ENCODE peak calls at places on chromosomes 3 and 15, in nine cellular contexts. O, V, W, E, C, J, K, X and F are unnamed samples.
A peak's percentile ranks its signal among the peaks of the same experiment; 100 is the strongest.

GRCh38 chr3:67377299-67377698 is 277.1 kb downstream of the SUCLG2 start:
- DNase-seq in X (no peak), V (peak; percentile 1), K (no peak), E (no peak), W (no peak), O (no peak), J (no peak), C (no peak), F (no peak)

GRCh38 chr3:64936570-64936969 is 248.8 kb upstream of the ADAMTS9 start:
- DNase-seq in O (no peak), E (no peak), V (no peak), C (no peak), J (no peak), X (no peak), W (no peak), K (no peak), F (no peak)

GRCh38 chr3:141894524-141895176 is 18.2 kb downstream of the ATP1B3 start:
- DNase-seq in J (no peak), V (no peak), X (peak; percentile 48), W (no peak), O (no peak), C (no peak), E (no peak), K (no peak), F (no peak)

GRCh38 chr15:100008258-100008657 is 275.0 kb upstream of the LYSMD4 start:
- DNase-seq in O (no peak), K (no peak), E (no peak), C (no peak), W (no peak), V (no peak), J (no peak), X (no peak), F (no peak)

GRCh38 chr3:52896613-52897012 is 735 bp downstream of the STIMATE start:
- DNase-seq in E (peak; percentile 34), K (no peak), W (no peak), C (no peak), V (peak; percentile 20), J (no peak), X (no peak), O (no peak), F (no peak)

GRCh38 chr3:79767194-79767952 is 425 bp downstream of the ROBO1 start:
- DNase-seq in O (no peak), C (no peak), E (no peak), W (no peak), J (no peak), V (peak; percentile 31), X (no peak), K (no peak), F (no peak)

GRCh38 chr3:123605789-123606234 is 21.0 kb upstream of the HACD2 start:
- DNase-seq in V (peak; percentile 83), J (no peak), E (peak; percentile 62), C (no peak), X (peak; percentile 77), O (no peak), W (peak; percentile 53), K (no peak), F (no peak)

GRCh38 chr3:120765830-120766511 is 23.4 kb downstream of the GTF2E1 start:
- DNase-seq in O (no peak), V (no peak), X (no peak), E (no peak), C (no peak), W (no peak), J (no peak), K (no peak), F (no peak)

GRCh38 chr3:13801361-13802214 is 78.3 kb downstream of the WNT7A start:
- DNase-seq in V (no peak), O (no peak), J (no peak), W (no peak), E (no peak), K (no peak), X (peak; percentile 88), C (no peak), F (no peak)

GRCh38 chr15:94110476-94111130 is 120.8 kb upstream of the MCTP2 start:
- DNase-seq in K (no peak), O (no peak), X (no peak), W (no peak), J (no peak), E (no peak), V (peak; percentile 80), C (no peak), F (no peak)

GRCh38 chr3:24368605-24369004 is 126.0 kb downstream of the THRB start:
- DNase-seq in K (no peak), W (no peak), J (no peak), C (no peak), E (no peak), V (peak; percentile 1), O (no peak), X (no peak), F (no peak)

GRCh38 chr3:13891492-13892073 is 11.7 kb upstream of the WNT7A start:
- DNase-seq in J (no peak), E (no peak), V (no peak), K (no peak), C (no peak), W (no peak), X (no peak), O (no peak), F (no peak)

GRCh38 chr3:122513386-122514122 is 1.2 kb downstream of the KPNA1 start:
- DNase-seq in V (no peak), W (no peak), K (no peak), X (no peak), O (no peak), E (no peak), J (no peak), C (no peak), F (no peak)

GRCh38 chr15:100842756-100843730 is 36.6 kb upstream of the ALDH1A3 start:
- DNase-seq in O (no peak), V (no peak), X (no peak), E (no peak), K (no peak), J (no peak), W (no peak), C (no peak), F (no peak)

GRCh38 chr3:51945926-51946500 is 3.9 kb downstream of the PARP3 start:
- DNase-seq in X (no peak), J (no peak), V (no peak), W (no peak), O (peak; percentile 69), K (no peak), E (no peak), C (no peak), F (no peak)

GRCh38 chr3:22960326-22960984 is 242.7 kb upstream of the UBE2E2 start:
- DNase-seq in C (no peak), V (peak; percentile 57), W (peak; percentile 27), O (no peak), E (peak; percentile 8), X (peak; percentile 20), K (no peak), J (no peak), F (peak; percentile 32)

GRCh38 chr3:161395613-161396012 is 24.3 kb upstream of the SPTSSB start:
- DNase-seq in J (no peak), C (no peak), V (no peak), E (no peak), K (no peak), X (no peak), O (no peak), W (no peak), F (no peak)